ENCODE peak calls at places on chromosome 3, in four cellular contexts. K is endothelial cell, E is CD14-positive monocyte, B is esophagus muscularis mucosa. S is an unnamed sample.

GRCh38 chr3:15831927-15832326 is 34.1 kb upstream of the ANKRD28 start:
- DNase-seq in K (no peak), E (no peak), B (no peak), S (no peak)

GRCh38 chr3:2657971-2658370 is 452.2 kb downstream of the IL5RA start:
- DNase-seq in K (no peak), E (no peak), B (no peak), S (no peak)

GRCh38 chr3:62373215-62373614 is at the start of gene FEZF2:
- DNase-seq in K (peak; percentile 3), E (no peak), B (no peak), S (no peak)

GRCh38 chr3:72143322-72143721 is 358.4 kb upstream of the PROK2 start:
- DNase-seq in K (no peak), E (no peak), B (no peak), S (no peak)

GRCh38 chr3:149480326-149481017 is 6.0 kb downstream of the TM4SF4 start:
- DNase-seq in K (peak; percentile 87), E (peak; percentile 68), B (no peak), S (peak; percentile 87)

GRCh38 chr3:193335031-193335430 is 43.5 kb downstream of the ATP13A5 start:
- DNase-seq in K (no peak), E (no peak), B (no peak), S (no peak)

GRCh38 chr3:169147246-169148008 is 516.1 kb downstream of the MECOM start:
- DNase-seq in K (peak; percentile 52), E (peak; percentile 45), B (no peak), S (no peak)

GRCh38 chr3:48428863-48429415 is 947 bp downstream of the PLXNB1 start:
- DNase-seq in K (peak; percentile 56), E (no peak), B (no peak), S (no peak)

GRCh38 chr3:187263270-187263669 is 28.3 kb downstream of the MASP1 start:
- DNase-seq in K (no peak), E (no peak), B (no peak), S (no peak)

GRCh38 chr3:133662256-133662773 is 574 bp upstream of the TOPBP1 start:
- DNase-seq in K (peak; percentile 9), E (no peak), B (no peak), S (no peak)

GRCh38 chr3:16191591-16191990 is 17.1 kb downstream of the GALNT15 start:
- DNase-seq in K (no peak), E (no peak), B (no peak), S (no peak)

GRCh38 chr3:126180477-126181397 is at the start of gene ALDH1L1:
- DNase-seq in K (peak; percentile 33), E (no peak), B (peak; percentile 96), S (no peak)

GRCh38 chr3:56796202-56796601 is 5.5 kb downstream of the ARHGEF3 start:
- DNase-seq in K (no peak), E (no peak), B (no peak), S (no peak)

GRCh38 chr3:28949580-28949979 is 331.3 kb upstream of the RBMS3 start:
- DNase-seq in K (no peak), E (no peak), B (no peak), S (no peak)

GRCh38 chr3:64728994-64729393 is 41.2 kb upstream of the ADAMTS9 start:
- DNase-seq in K (no peak), E (no peak), B (no peak), S (no peak)

GRCh38 chr3:39467394-39468107 is at the start of gene MOBP:
- DNase-seq in K (no peak), E (no peak), B (no peak), S (no peak)

GRCh38 chr3:195356151-195357086 is 85.5 kb upstream of the XXYLT1 start:
- DNase-seq in K (no peak), E (no peak), B (no peak), S (no peak)

GRCh38 chr3:140859592-140860336 is 81.9 kb upstream of the SLC25A36 start:
- DNase-seq in K (no peak), E (no peak), B (no peak), S (no peak)

GRCh38 chr3:69893274-69893673 is 106.3 kb upstream of the SAMMSON start:
- DNase-seq in K (no peak), E (no peak), B (no peak), S (no peak)

GRCh38 chr3:39068556-39068955 is 16.7 kb downstream of the WDR48 start:
- DNase-seq in K (no peak), E (no peak), B (no peak), S (no peak)

GRCh38 chr3:198028718-198029117 is 68.7 kb downstream of the LMLN start:
- DNase-seq in K (no peak), E (no peak), B (no peak), S (no peak)

GRCh38 chr3:115634052-115634451 is 10.7 kb downstream of the GAP43 start:
- DNase-seq in K (no peak), E (no peak), B (no peak), S (no peak)

GRCh38 chr3:30623375-30623774 is 17.0 kb downstream of the TGFBR2 start:
- DNase-seq in K (no peak), E (no peak), B (no peak), S (no peak)

GRCh38 chr3:187315872-187316271 is 24.3 kb upstream of the MASP1 start:
- DNase-seq in K (no peak), E (no peak), B (no peak), S (no peak)

GRCh38 chr3:113312416-113312815 is 101.1 kb downstream of the BOC start:
- DNase-seq in K (no peak), E (no peak), B (no peak), S (no peak)

GRCh38 chr3:173065543-173065970 is 75.5 kb downstream of the SPATA16 start:
- DNase-seq in K (no peak), E (no peak), B (no peak), S (no peak)

GRCh38 chr3:157282261-157283191 is 122.6 kb upstream of the CCNL1 start:
- DNase-seq in K (no peak), E (no peak), B (no peak), S (no peak)

GRCh38 chr3:19945405-19946290 is 1.2 kb upstream of the RAB5A start:
- DNase-seq in K (no peak), E (no peak), B (no peak), S (no peak)

GRCh38 chr3:166634091-166634746 is 745.9 kb downstream of the ZBBX start:
- DNase-seq in K (no peak), E (no peak), B (no peak), S (no peak)

GRCh38 chr3:71641669-71642068 is 58.1 kb upstream of the FOXP1 start:
- DNase-seq in K (no peak), E (no peak), B (no peak), S (no peak)

GRCh38 chr3:197748597-197749314 is 927 bp upstream of the FYTTD1 start:
- DNase-seq in K (no peak), E (no peak), B (no peak), S (no peak)

GRCh38 chr3:16102905-16103364 is 71.5 kb upstream of the GALNT15 start:
- DNase-seq in K (no peak), E (no peak), B (no peak), S (no peak)

GRCh38 chr3:104642827-104643226 is 723.9 kb upstream of the ALCAM start:
- DNase-seq in K (no peak), E (no peak), B (no peak), S (no peak)

GRCh38 chr3:195153121-195153520 is 117.8 kb downstream of the XXYLT1 start:
- DNase-seq in K (no peak), E (no peak), B (no peak), S (no peak)

GRCh38 chr3:120177907-120178306 is 83.7 kb upstream of the GSK3B start:
- DNase-seq in K (no peak), E (no peak), B (peak; percentile 70), S (no peak)

GRCh38 chr3:120177151-120177550 is 82.9 kb upstream of the GSK3B start:
- DNase-seq in K (peak; percentile 19), E (no peak), B (peak; percentile 91), S (no peak)

GRCh38 chr3:120180731-120181412 is 86.6 kb upstream of the GSK3B start:
- DNase-seq in K (no peak), E (no peak), B (peak; percentile 57), S (peak; percentile 73)

GRCh38 chr3:120182613-120183524 is 88.6 kb upstream of the GSK3B start:
- DNase-seq in K (no peak), E (no peak), B (peak; percentile 55), S (peak; percentile 48)

GRCh38 chr3:120181632-120182031 is 87.4 kb upstream of the GSK3B start:
- DNase-seq in K (no peak), E (no peak), B (peak; percentile 86), S (peak; percentile 68)
- TF ChIP-seq CTCF in K (no peak), E (no peak), B (no peak), S (no peak)

DNA sequence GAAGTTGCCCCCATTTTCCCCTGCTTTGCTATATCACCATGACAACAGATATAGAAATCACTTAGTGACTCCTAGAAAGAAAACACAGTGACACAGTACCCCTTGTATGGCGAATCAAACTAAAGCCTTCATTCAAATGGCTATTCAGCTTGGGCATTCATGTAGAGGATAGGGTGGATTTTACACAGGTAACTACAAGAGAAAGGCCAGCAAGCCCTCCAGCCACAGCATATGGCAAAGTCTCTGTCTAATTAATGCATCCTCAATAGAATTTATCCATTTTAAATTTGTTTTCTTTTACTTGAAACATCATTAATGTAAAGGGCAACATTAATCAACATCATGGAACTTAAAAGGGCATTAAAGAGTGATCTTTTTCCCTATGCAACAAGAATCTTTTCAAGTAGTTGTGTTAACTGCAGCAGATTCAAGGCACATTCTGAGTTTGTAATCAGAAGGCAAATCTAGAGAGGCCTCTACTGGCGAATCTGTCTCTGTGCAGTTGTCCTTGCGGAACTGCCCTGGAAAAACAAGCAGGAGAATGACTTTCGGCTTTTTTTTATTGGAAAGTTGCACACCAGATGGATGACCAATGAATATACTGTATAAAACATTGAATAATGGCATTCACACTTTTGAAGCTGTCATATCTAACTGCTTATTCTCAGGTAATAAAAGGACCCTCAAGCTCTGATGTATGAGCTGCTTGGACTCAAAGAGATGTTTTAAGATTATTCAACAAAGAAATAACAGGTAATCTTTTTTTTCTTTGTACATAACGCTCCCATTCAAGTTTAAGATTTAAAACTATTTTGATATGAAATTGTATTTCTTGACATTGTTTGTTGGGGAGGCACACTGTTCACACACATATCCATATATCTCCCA is 621.6 kb upstream of the AGTR1 start:
- DNase-seq in K (peak; percentile 13), E (no peak), B (no peak), S (no peak)
- TF ChIP-seq CTCF in K (peak; percentile 46), E (no peak), B (peak; percentile 57), S (peak; percentile 93)

DNA sequence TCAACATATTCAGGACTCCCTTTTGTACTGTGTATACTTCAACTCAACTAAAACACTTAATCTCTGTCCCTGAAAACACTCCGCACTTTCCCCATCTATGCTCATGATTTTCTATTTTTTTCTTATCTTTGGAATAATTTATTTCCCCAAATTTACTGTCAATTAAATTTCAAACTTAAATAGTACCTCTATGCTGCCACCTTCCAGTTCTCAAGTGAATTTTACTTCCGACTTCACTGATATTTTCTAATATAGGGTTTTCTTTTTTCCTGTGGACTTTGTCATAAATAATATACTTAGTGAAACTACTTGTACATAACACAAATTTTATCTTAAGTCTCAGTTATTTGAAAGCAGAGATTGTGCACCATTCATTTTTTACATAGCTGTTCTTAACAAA is 1303.3 kb downstream of the OTOL1 start:
- DNase-seq in K (no peak), E (no peak), B (no peak), S (no peak)
- TF ChIP-seq CTCF in K (no peak), E (no peak), B (no peak), S (peak; percentile 36)

DNA sequence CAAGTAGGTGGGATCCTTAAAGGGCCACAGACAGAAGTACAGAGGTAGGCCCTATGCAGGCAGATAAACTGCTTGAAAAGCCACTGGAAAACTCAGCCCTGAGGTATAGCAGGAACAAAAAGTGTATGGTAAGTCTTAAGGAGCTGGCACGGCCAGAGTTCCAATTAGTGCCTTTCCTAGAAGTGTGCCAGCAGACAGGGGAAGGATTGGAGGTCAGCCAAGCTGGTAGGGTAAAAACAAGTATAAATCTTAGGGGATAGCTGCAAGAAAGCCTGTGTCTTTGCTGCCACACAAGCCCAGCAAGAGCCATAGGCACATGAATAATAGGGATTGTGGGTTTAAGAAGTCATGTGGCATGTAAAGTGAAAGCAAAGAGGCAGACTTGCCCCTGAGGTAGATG is 582.5 kb downstream of the PLOD2 start:
- DNase-seq in K (no peak), E (no peak), B (no peak), S (no peak)
- TF ChIP-seq CTCF in K (no peak), E (no peak), B (no peak), S (no peak)

S was measured in osteocyte.